ENCODE peak calls at places on chromosomes 2 and 18, in seven cellular contexts. Q, V, H, E, O, P and A are unnamed samples.

GRCh38 chr2:68368657-68369339 is 3.7 kb downstream of the PLEK start:
- DNase-seq in V (no peak), P (no peak), O (no peak), H (no peak), Q (no peak), E (peak; percentile 54), A (no peak)

GRCh38 chr2:241009601-241010530 is 11.4 kb downstream of the SNED1 start:
- DNase-seq in E (peak; percentile 87), P (no peak), V (peak; percentile 94), Q (no peak), H (no peak), O (no peak), A (no peak)

GRCh38 chr2:205892141-205893064 is 193.6 kb downstream of the INO80D start:
- DNase-seq in O (no peak), P (no peak), H (peak; percentile 39), E (no peak), V (peak; percentile 40), Q (peak; percentile 69), A (no peak)

GRCh38 chr2:40512246-40512645 is 60.4 kb upstream of the SLC8A1 start:
- DNase-seq in V (no peak), Q (no peak), O (no peak), E (no peak), H (no peak), P (peak; percentile 47), A (no peak)

GRCh38 chr2:129301431-129301913 is 678.0 kb upstream of the RAB6C start:
- DNase-seq in P (no peak), H (no peak), E (no peak), Q (no peak), V (no peak), O (no peak), A (no peak)

GRCh38 chr2:231185050-231185725 is 13.2 kb upstream of the ARMC9 start:
- DNase-seq in P (no peak), Q (no peak), V (no peak), H (no peak), E (no peak), O (no peak), A (no peak)

GRCh38 chr18:48600746-48601090 is 61.9 kb downstream of the CTIF start:
- DNase-seq in V (no peak), H (no peak), E (no peak), O (no peak), P (no peak), Q (no peak), A (no peak)

GRCh38 chr2:98508690-98509054 is 64.0 kb downstream of the INPP4A start:
- DNase-seq in Q (no peak), O (no peak), V (no peak), E (no peak), P (peak; percentile 68), H (peak; percentile 46), A (peak; percentile 79)

GRCh38 chr2:44672431-44672830 is 269.1 kb upstream of the SIX3 start:
- DNase-seq in P (no peak), E (no peak), V (no peak), O (no peak), Q (no peak), H (no peak), A (no peak)

GRCh38 chr2:6556755-6557154 is 309.0 kb downstream of the CMPK2 start:
- DNase-seq in H (no peak), P (no peak), E (no peak), Q (no peak), O (peak; percentile 79), V (no peak), A (no peak)

GRCh38 chr2:25041307-25041927 is 459 bp upstream of the EFR3B start:
- DNase-seq in H (peak; percentile 70), V (peak; percentile 60), P (peak; percentile 64), E (peak; percentile 52), O (peak; percentile 50), Q (peak; percentile 61), A (peak; percentile 54)

GRCh38 chr2:88765154-88765948 is 73.9 kb downstream of the RPIA start:
- DNase-seq in V (no peak), H (peak; percentile 72), O (no peak), Q (no peak), P (peak; percentile 26), E (no peak), A (peak; percentile 79)

GRCh38 chr2:54459037-54459441 is 2.9 kb downstream of the SPTBN1 start:
- DNase-seq in Q (no peak), P (no peak), O (no peak), V (no peak), E (peak; percentile 24), H (no peak), A (no peak)

GRCh38 chr2:12918138-12918840 is 201.6 kb downstream of the TRIB2 start:
- DNase-seq in H (no peak), V (no peak), O (no peak), Q (no peak), E (no peak), P (no peak), A (no peak)

GRCh38 chr2:23425886-23426283 is 40.9 kb downstream of the KLHL29 start:
- DNase-seq in H (no peak), O (no peak), V (no peak), E (no peak), Q (no peak), P (no peak), A (no peak)

GRCh38 chr2:163800889-163801498 is 65.2 kb upstream of the FIGN start:
- DNase-seq in O (no peak), V (no peak), E (peak; percentile 6), P (no peak), Q (no peak), H (no peak), A (no peak)

GRCh38 chr2:239121600-239122012 is 273.7 kb downstream of the TWIST2 start:
- DNase-seq in O (no peak), Q (no peak), H (no peak), V (no peak), P (peak; percentile 86), E (no peak), A (no peak)
- TF ChIP-seq POLR2A in O (no peak), Q (no peak), H (no peak), V (no peak), P (no peak), E (no peak), A (no peak)

GRCh38 chr2:15997728-15998280 is 57.5 kb downstream of the MYCN start:
- DNase-seq in O (no peak), P (no peak), V (no peak), E (no peak), Q (no peak), H (no peak), A (no peak)
- TF ChIP-seq POLR2A in O (no peak), P (no peak), V (no peak), E (no peak), Q (no peak), H (no peak), A (no peak)

DNA sequence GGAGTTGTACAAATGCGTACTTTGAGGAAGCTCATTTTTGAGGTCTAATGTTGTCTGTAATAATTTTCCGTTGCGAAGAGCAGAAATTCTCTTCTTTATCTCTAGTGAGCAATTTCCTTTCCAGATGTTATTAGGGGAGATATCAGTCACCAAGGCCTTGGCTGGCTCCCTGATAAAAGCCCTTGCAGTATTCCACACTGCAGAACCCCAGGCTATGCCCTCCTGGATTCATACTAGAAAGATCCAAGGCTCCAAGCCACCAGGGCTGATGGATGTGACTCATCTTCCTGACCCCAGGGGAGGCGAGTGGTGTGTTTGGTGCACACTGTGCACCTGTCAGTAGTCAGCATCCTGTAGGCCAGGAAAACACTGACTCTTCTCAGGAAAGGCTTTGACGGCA is 34.7 kb downstream of the INO80C start:
- DNase-seq in Q (no peak), P (no peak), H (no peak), O (no peak), E (no peak), V (no peak), A (peak; percentile 81)
- TF ChIP-seq POLR2A in Q (no peak), P (no peak), H (no peak), O (no peak), E (no peak), V (no peak), A (peak; percentile 39)

DNA sequence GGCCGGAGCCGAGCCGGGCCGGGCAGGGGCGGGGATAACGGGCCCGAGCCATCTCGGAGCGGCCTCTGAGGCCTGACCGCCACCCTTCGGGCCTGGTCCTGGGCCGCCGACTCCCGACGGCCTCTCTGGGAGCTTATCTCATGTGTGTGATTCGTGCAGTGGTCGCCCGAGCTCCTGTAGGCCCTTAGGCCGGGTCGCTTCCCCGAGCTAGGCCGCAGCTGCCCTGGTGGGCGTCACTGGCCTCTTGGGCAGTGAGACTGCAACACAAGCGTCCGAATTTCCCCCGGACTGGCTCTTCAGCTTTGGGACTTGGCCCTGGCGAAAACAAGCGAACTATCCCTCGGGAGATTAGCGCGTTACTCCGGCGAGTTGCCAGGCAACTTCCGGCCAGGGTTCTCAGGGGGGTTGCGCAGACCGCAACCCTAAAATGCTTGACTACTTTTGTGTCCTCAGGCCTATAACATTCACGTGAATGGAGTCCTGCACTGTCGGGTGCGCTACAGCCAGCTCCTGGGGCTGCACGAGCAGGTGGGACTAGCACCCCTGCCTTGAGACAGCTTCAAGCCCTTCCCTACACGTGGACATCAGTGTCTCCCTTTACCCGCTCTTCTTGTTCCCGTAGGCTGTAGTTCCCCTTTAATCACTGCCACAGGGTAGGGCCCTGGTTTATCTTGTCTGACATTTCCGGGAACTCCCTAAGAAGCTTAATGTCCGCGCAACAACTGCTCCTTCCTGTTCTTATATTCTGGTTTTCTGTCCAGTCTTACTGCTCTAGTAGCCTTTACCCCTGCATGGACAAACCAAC is 602 bp downstream of the SNX17 start:
- DNase-seq in V (peak; percentile 45), Q (no peak), P (peak; percentile 61), E (no peak), H (peak; percentile 54), O (no peak), A (peak; percentile 74)
- TF ChIP-seq POLR2A in V (no peak), Q (no peak), P (no peak), E (peak; percentile 13), H (peak; percentile 66), O (no peak), A (no peak)